ENCODE peak calls at places on chromosome 6, in four cellular contexts. U, M, W and A are unnamed samples.

GRCh38 chr6:23587582-23587981 is 538.4 kb upstream of the NRSN1 start:
- DNase-seq in U (no peak), M (no peak), W (no peak), A (no peak)

GRCh38 chr6:150391890-150392289 is 23.1 kb downstream of the IYD start:
- DNase-seq in U (no peak), M (no peak), W (no peak), A (no peak)

GRCh38 chr6:382883-383420 is 8.6 kb upstream of the IRF4 start:
- DNase-seq in U (no peak), M (no peak), W (no peak), A (no peak)

GRCh38 chr6:28771401-28772267 is 152.2 kb downstream of the TRIM27 start:
- DNase-seq in U (no peak), M (no peak), W (no peak), A (no peak)

GRCh38 chr6:166966268-166966667 is 9.9 kb upstream of the RNASET2 start:
- DNase-seq in U (no peak), M (no peak), W (no peak), A (no peak)

GRCh38 chr6:130050230-130050629 is 31.8 kb downstream of the L3MBTL3 start:
- DNase-seq in U (no peak), M (no peak), W (peak; percentile 67), A (no peak)

GRCh38 chr6:136284909-136285308 is 4.7 kb downstream of the BCLAF1 start:
- DNase-seq in U (no peak), M (no peak), W (peak; percentile 77), A (no peak)

GRCh38 chr6:98924647-98925046 is 23.1 kb downstream of the FBXL4 start:
- DNase-seq in U (no peak), M (no peak), W (no peak), A (no peak)

GRCh38 chr6:49054311-49054710 is 408.7 kb downstream of the MMUT start:
- DNase-seq in U (no peak), M (no peak), W (no peak), A (no peak)

GRCh38 chr6:160750276-160750689 is 48.2 kb downstream of the PLG start:
- DNase-seq in U (no peak), M (no peak), W (no peak), A (no peak)

GRCh38 chr6:18985958-18986357 is 598.8 kb downstream of the RNF144B start:
- DNase-seq in U (no peak), M (no peak), W (no peak), A (no peak)

GRCh38 chr6:99613705-99614429 is 7.2 kb downstream of the PRDM13 start:
- DNase-seq in U (no peak), M (peak; percentile 17), W (no peak), A (no peak)

GRCh38 chr6:123022980-123023379 is 26.9 kb downstream of the CLVS2 start:
- DNase-seq in U (no peak), M (no peak), W (no peak), A (no peak)

GRCh38 chr6:127458817-127459216 is 372 bp downstream of the KIAA0408 start:
- DNase-seq in U (peak; percentile 42), M (no peak), W (peak; percentile 59), A (no peak)

GRCh38 chr6:35396991-35397390 is 54.6 kb downstream of the PPARD start:
- DNase-seq in U (no peak), M (no peak), W (peak; percentile 60), A (no peak)

GRCh38 chr6:88491266-88491665 is 325.1 kb upstream of the CNR1 start:
- DNase-seq in U (no peak), M (no peak), W (no peak), A (no peak)

GRCh38 chr6:149190228-149190831 is 127.2 kb upstream of the TAB2 start:
- DNase-seq in U (no peak), M (no peak), W (peak; percentile 13), A (no peak)

GRCh38 chr6:137970368-137970767 is 103.3 kb downstream of the TNFAIP3 start:
- DNase-seq in U (no peak), M (no peak), W (no peak), A (no peak)

GRCh38 chr6:1082040-1082935 is 229.6 kb upstream of the FOXQ1 start:
- DNase-seq in U (no peak), M (no peak), W (peak; percentile 73), A (no peak)

GRCh38 chr6:105431226-105431625 is 28.3 kb upstream of the PREP start:
- DNase-seq in U (no peak), M (peak; percentile 24), W (peak; percentile 68), A (no peak)

GRCh38 chr6:160022101-160022500 is 53.2 kb downstream of the IGF2R start:
- DNase-seq in U (no peak), M (no peak), W (no peak), A (no peak)

GRCh38 chr6:119985952-119986736 is 636.6 kb upstream of the MAN1A1 start:
- DNase-seq in U (no peak), M (no peak), W (no peak), A (no peak)

GRCh38 chr6:100449239-100449691 is 15.5 kb downstream of the SIM1 start:
- DNase-seq in U (no peak), M (no peak), W (no peak), A (no peak)

GRCh38 chr6:109662192-109662591 is 28.8 kb downstream of the AK9 start:
- DNase-seq in U (no peak), M (no peak), W (peak; percentile 33), A (no peak)

GRCh38 chr6:61682562-61682961 is 603.5 kb downstream of the KHDRBS2 start:
- DNase-seq in U (no peak), M (no peak), W (no peak), A (no peak)

GRCh38 chr6:18380165-18380564 is 7.0 kb upstream of the RNF144B start:
- DNase-seq in U (no peak), M (no peak), W (no peak), A (no peak)

GRCh38 chr6:113457156-113457555 is 400.0 kb upstream of the MARCKS start:
- DNase-seq in U (peak; percentile 37), M (no peak), W (peak; percentile 81), A (no peak)

GRCh38 chr6:143514996-143515760 is 3.7 kb upstream of the FUCA2 start:
- DNase-seq in U (no peak), M (no peak), W (no peak), A (no peak)

GRCh38 chr6:41901882-41902519 is 6.8 kb upstream of the USP49 start:
- DNase-seq in U (no peak), M (no peak), W (peak; percentile 16), A (no peak)

GRCh38 chr6:75086236-75086635 is 119.6 kb downstream of the COL12A1 start:
- DNase-seq in U (no peak), M (no peak), W (no peak), A (no peak)

GRCh38 chr6:75089921-75090320 is 115.9 kb downstream of the COL12A1 start:
- DNase-seq in U (no peak), M (no peak), W (no peak), A (no peak)

GRCh38 chr6:75081047-75081446 is 124.8 kb downstream of the COL12A1 start:
- DNase-seq in U (no peak), M (no peak), W (no peak), A (no peak)

GRCh38 chr6:75081920-75082319 is 123.9 kb downstream of the COL12A1 start:
- DNase-seq in U (no peak), M (no peak), W (peak; percentile 50), A (no peak)

GRCh38 chr6:75084872-75085381 is 120.9 kb downstream of the COL12A1 start:
- DNase-seq in U (no peak), M (no peak), W (no peak), A (no peak)
- H3K4me3 ChIP-seq in U (no peak overlapping the region), M (no peak overlapping the region), W (no peak overlapping the region), A (peak overlapping the region; percentile 16)

DNA sequence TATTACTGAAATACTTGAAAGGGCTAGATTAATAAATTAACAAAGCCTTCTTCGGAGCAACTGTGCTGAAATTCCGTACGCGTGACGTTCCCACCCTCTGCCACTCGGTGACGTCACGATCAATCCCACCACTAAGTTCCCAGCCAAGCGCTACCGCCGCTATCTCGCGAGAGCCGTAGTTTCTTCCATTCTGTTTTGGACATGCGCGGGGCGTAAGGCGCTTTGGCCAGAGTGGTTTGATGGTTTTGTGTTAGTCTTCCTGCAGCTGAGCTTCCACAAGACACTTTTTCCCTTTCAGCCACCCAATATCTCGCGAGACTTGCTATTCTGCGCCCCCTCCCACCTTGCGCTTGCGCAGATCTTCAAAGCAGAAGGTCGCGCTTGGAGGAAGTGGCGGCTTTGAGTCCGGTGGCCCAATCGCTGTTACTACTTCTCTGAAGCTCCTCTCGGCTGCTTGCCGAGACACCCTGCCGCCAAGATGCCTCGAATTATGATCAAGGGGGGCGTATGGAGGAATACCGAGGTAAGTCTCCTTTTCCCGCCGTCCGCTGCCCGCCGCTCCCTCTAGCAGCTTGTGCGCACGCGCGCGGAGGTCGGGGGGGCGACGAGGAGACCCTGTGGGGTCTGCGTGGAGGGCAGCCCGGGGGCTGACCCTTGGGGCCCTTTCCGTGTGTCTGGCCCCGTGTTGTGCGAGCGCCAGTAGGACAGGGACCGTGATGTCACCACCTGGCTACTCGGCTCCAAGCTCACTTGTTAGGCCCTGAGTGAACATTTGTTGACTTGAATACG is at the start of gene CDC5L:
- DNase-seq in U (peak; percentile 96), M (peak; percentile 93), W (peak; percentile 100), A (peak; percentile 93)
- TF ChIP-seq POLR2A in U (peak; percentile 87), M (peak; percentile 74), W (peak; percentile 89), A (peak; percentile 71)

DNA sequence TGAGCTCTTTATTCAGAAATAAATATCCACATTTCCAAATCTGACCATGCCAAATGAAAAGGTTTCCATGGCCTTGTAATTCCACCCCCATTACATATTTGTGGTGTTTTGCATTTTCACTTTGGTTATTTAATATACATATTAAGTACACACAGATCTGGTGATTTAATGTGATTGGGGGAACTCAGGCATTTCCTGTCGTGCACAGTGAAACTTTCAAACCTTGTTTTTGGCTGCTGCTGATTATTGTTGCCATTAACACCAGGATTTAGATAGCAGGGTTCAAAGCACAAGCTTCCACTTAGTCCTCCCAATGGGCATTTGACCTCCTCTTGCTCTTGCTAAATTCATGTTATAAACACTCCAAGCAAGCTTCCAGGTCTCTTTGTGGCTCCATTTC is 166.5 kb downstream of the SOBP start:
- DNase-seq in U (no peak), M (no peak), W (peak; percentile 41), A (no peak)
- H3K4me3 ChIP-seq in U (no peak overlapping the region), M (no peak overlapping the region), W (no peak overlapping the region), A (no peak overlapping the region)

DNA sequence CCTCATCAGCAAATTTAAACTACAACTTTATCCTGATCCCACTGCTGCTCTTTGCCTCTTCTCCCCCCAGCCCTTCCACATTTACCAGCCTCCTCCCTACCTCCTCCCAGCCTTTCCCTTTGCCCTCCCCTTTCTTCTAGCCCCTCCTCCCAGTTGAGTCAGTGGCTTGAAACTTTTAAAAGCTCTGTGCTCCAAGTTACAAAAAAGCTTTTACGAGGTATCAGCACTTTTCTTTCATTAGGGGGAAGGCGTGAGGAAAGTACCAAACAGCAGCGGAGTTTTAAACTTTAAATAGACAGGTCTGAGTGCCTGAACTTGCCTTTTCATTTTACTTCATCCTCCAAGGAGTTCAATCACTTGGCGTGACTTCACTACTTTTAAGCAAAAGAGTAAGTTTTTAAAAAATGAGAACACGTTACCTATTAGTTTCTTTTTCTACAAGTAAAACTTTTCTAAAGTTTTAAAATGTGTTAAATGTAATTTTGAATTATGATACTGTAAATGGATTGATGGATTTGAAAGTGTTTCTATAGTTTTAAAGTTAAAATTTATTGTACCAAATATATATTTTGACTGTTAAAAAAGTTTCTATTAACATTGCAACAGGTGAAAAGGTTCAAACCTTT is at the start of gene GJA1:
- DNase-seq in U (peak; percentile 58), M (peak; percentile 61), W (peak; percentile 86), A (no peak)
- TF ChIP-seq POLR2A in U (peak; percentile 59), M (no peak), W (peak; percentile 84), A (no peak)